ENCODE peak calls at places on chromosomes 3 and 15, in nine cellular contexts. One of them, this sample, is unnamed.

GRCh38 chr3:50588759-50589433 is 19.6 kb downstream of the HEMK1 start:
- DNase-seq in fibroblast of lung: peak; percentile 27
- DNase-seq in astrocyte of the cerebellum: no peak
- DNase-seq in HCT116: no peak
- DNase-seq in GM06990: no peak
- DNase-seq in GM12865: no peak
- DNase-seq in astrocyte: no peak
- DNase-seq in upper lobe of right lung: no peak
- DNase-seq in AG04450: no peak
- DNase-seq in this sample: peak; percentile 60

GRCh38 chr3:14452676-14453367 is 50.4 kb downstream of the SLC6A6 start:
- DNase-seq in fibroblast of lung: peak; percentile 99
- DNase-seq in astrocyte of the cerebellum: peak; percentile 99
- DNase-seq in HCT116: peak; percentile 73
- DNase-seq in GM06990: no peak
- DNase-seq in GM12865: no peak
- DNase-seq in astrocyte: peak; percentile 98
- DNase-seq in upper lobe of right lung: no peak
- DNase-seq in AG04450: peak; percentile 96
- DNase-seq in this sample: peak; percentile 98

GRCh38 chr15:89673162-89673506 is 6.0 kb downstream of the PLIN1 start:
- DNase-seq in fibroblast of lung: no peak
- DNase-seq in astrocyte of the cerebellum: no peak
- DNase-seq in HCT116: peak; percentile 12
- DNase-seq in GM06990: no peak
- DNase-seq in GM12865: peak; percentile 50
- DNase-seq in astrocyte: no peak
- DNase-seq in upper lobe of right lung: no peak
- DNase-seq in AG04450: no peak
- DNase-seq in this sample: no peak

GRCh38 chr3:188528390-188528789 is 374.4 kb downstream of the LPP start:
- DNase-seq in fibroblast of lung: peak; percentile 50
- DNase-seq in astrocyte of the cerebellum: no peak
- DNase-seq in HCT116: no peak
- DNase-seq in GM06990: no peak
- DNase-seq in GM12865: no peak
- DNase-seq in astrocyte: no peak
- DNase-seq in upper lobe of right lung: no peak
- DNase-seq in AG04450: no peak
- DNase-seq in this sample: peak; percentile 22

GRCh38 chr3:170689218-170689874 is 103.5 kb upstream of the SLC7A14 start:
- DNase-seq in fibroblast of lung: peak; percentile 75
- DNase-seq in astrocyte of the cerebellum: peak; percentile 71
- DNase-seq in HCT116: peak; percentile 16
- DNase-seq in GM06990: no peak
- DNase-seq in GM12865: no peak
- DNase-seq in astrocyte: peak; percentile 91
- DNase-seq in upper lobe of right lung: peak; percentile 67
- DNase-seq in AG04450: peak; percentile 68
- DNase-seq in this sample: peak; percentile 75

GRCh38 chr15:72176743-72177142 is 20.8 kb downstream of the GRAMD2A start:
- DNase-seq in fibroblast of lung: no peak
- DNase-seq in astrocyte of the cerebellum: no peak
- DNase-seq in HCT116: no peak
- DNase-seq in GM06990: no peak
- DNase-seq in GM12865: no peak
- DNase-seq in astrocyte: no peak
- DNase-seq in upper lobe of right lung: no peak
- DNase-seq in AG04450: no peak
- DNase-seq in this sample: no peak

GRCh38 chr3:116939550-116939949 is 230.0 kb downstream of the TUSC7 start:
- DNase-seq in fibroblast of lung: no peak
- DNase-seq in astrocyte of the cerebellum: no peak
- DNase-seq in HCT116: no peak
- DNase-seq in GM06990: no peak
- DNase-seq in GM12865: no peak
- DNase-seq in astrocyte: no peak
- DNase-seq in upper lobe of right lung: no peak
- DNase-seq in AG04450: no peak
- DNase-seq in this sample: no peak

GRCh38 chr3:132593950-132594328 is 3.1 kb upstream of the ACKR4 start:
- DNase-seq in fibroblast of lung: peak; percentile 58
- DNase-seq in astrocyte of the cerebellum: peak; percentile 22
- DNase-seq in HCT116: no peak
- DNase-seq in GM06990: no peak
- DNase-seq in GM12865: no peak
- DNase-seq in astrocyte: peak; percentile 81
- DNase-seq in upper lobe of right lung: no peak
- DNase-seq in AG04450: peak; percentile 42
- DNase-seq in this sample: peak; percentile 79

GRCh38 chr3:79937567-79937966 is 169.8 kb upstream of the ROBO1 start:
- DNase-seq in fibroblast of lung: no peak
- DNase-seq in astrocyte of the cerebellum: no peak
- DNase-seq in HCT116: no peak
- DNase-seq in GM06990: no peak
- DNase-seq in GM12865: no peak
- DNase-seq in astrocyte: peak; percentile 61
- DNase-seq in upper lobe of right lung: no peak
- DNase-seq in AG04450: no peak
- DNase-seq in this sample: no peak

GRCh38 chr15:100703671-100704070 is 101.3 kb downstream of the ASB7 start:
- DNase-seq in fibroblast of lung: no peak
- DNase-seq in astrocyte of the cerebellum: no peak
- DNase-seq in HCT116: no peak
- DNase-seq in GM06990: no peak
- DNase-seq in GM12865: no peak
- DNase-seq in astrocyte: no peak
- DNase-seq in upper lobe of right lung: peak; percentile 32
- DNase-seq in AG04450: no peak
- DNase-seq in this sample: no peak

GRCh38 chr3:127796045-127796720 is 26.1 kb downstream of the MGLL start:
- DNase-seq in fibroblast of lung: no peak
- DNase-seq in astrocyte of the cerebellum: peak; percentile 28
- DNase-seq in HCT116: no peak
- DNase-seq in GM06990: no peak
- DNase-seq in GM12865: no peak
- DNase-seq in astrocyte: no peak
- DNase-seq in upper lobe of right lung: no peak
- DNase-seq in AG04450: no peak
- DNase-seq in this sample: no peak

GRCh38 chr3:48460517-48460902 is 14.0 kb downstream of the ATRIP start:
- DNase-seq in fibroblast of lung: no peak
- DNase-seq in astrocyte of the cerebellum: no peak
- DNase-seq in HCT116: no peak
- DNase-seq in GM06990: no peak
- DNase-seq in GM12865: no peak
- DNase-seq in astrocyte: no peak
- DNase-seq in upper lobe of right lung: no peak
- DNase-seq in AG04450: no peak
- DNase-seq in this sample: no peak

GRCh38 chr3:187678869-187679268 is 8.7 kb upstream of the SST start:
- DNase-seq in fibroblast of lung: peak; percentile 51
- DNase-seq in astrocyte of the cerebellum: no peak
- DNase-seq in HCT116: peak; percentile 42
- DNase-seq in GM06990: no peak
- DNase-seq in GM12865: peak; percentile 51
- DNase-seq in astrocyte: peak; percentile 25
- DNase-seq in upper lobe of right lung: no peak
- DNase-seq in AG04450: peak; percentile 23
- DNase-seq in this sample: peak; percentile 74

GRCh38 chr3:194988495-194989165 is 282.3 kb downstream of the XXYLT1 start:
- DNase-seq in fibroblast of lung: no peak
- DNase-seq in astrocyte of the cerebellum: no peak
- DNase-seq in HCT116: no peak
- DNase-seq in GM06990: no peak
- DNase-seq in GM12865: no peak
- DNase-seq in astrocyte: peak; percentile 19
- DNase-seq in upper lobe of right lung: no peak
- DNase-seq in AG04450: no peak
- DNase-seq in this sample: no peak

GRCh38 chr15:79539426-79539825 is 107.3 kb downstream of the MINAR1 start:
- DNase-seq in fibroblast of lung: no peak
- DNase-seq in astrocyte of the cerebellum: no peak
- DNase-seq in HCT116: no peak
- DNase-seq in GM06990: no peak
- DNase-seq in GM12865: no peak
- DNase-seq in astrocyte: no peak
- DNase-seq in upper lobe of right lung: no peak
- DNase-seq in AG04450: no peak
- DNase-seq in this sample: peak; percentile 26

GRCh38 chr3:185175370-185175987 is 22.6 kb upstream of the C3orf70 start:
- DNase-seq in fibroblast of lung: peak; percentile 30
- DNase-seq in astrocyte of the cerebellum: no peak
- DNase-seq in HCT116: no peak
- DNase-seq in GM06990: peak; percentile 73
- DNase-seq in GM12865: peak; percentile 60
- DNase-seq in astrocyte: no peak
- DNase-seq in upper lobe of right lung: no peak
- DNase-seq in AG04450: no peak
- DNase-seq in this sample: no peak

GRCh38 chr15:33215941-33216872 is 21.7 kb upstream of the FMN1 start:
- DNase-seq in fibroblast of lung: peak; percentile 37
- DNase-seq in astrocyte of the cerebellum: no peak
- DNase-seq in HCT116: no peak
- DNase-seq in GM06990: no peak
- DNase-seq in GM12865: peak; percentile 34
- DNase-seq in astrocyte: no peak
- DNase-seq in upper lobe of right lung: no peak
- DNase-seq in AG04450: no peak
- DNase-seq in this sample: peak; percentile 41

GRCh38 chr15:65824031-65824743 is 32.1 kb upstream of the DENND4A start:
- DNase-seq in fibroblast of lung: peak; percentile 73
- DNase-seq in astrocyte of the cerebellum: peak; percentile 51
- DNase-seq in HCT116: peak; percentile 58
- DNase-seq in GM06990: no peak
- DNase-seq in GM12865: peak; percentile 77
- DNase-seq in astrocyte: peak; percentile 33
- DNase-seq in upper lobe of right lung: no peak
- DNase-seq in AG04450: no peak
- DNase-seq in this sample: peak; percentile 71

GRCh38 chr15:62164500-62165028 is 521 bp downstream of the C2CD4B start:
- DNase-seq in fibroblast of lung: no peak
- DNase-seq in astrocyte of the cerebellum: no peak
- DNase-seq in HCT116: no peak
- DNase-seq in GM06990: peak; percentile 2
- DNase-seq in GM12865: peak; percentile 1
- DNase-seq in astrocyte: no peak
- DNase-seq in upper lobe of right lung: peak; percentile 62
- DNase-seq in AG04450: no peak
- DNase-seq in this sample: no peak
- TF ChIP-seq CTCF in fibroblast of lung: no peak
- TF ChIP-seq CTCF in astrocyte of the cerebellum: no peak
- TF ChIP-seq CTCF in HCT116: no peak
- TF ChIP-seq CTCF in GM06990: no peak
- TF ChIP-seq CTCF in GM12865: no peak
- TF ChIP-seq CTCF in astrocyte: no peak
- TF ChIP-seq CTCF in upper lobe of right lung: no peak
- TF ChIP-seq CTCF in AG04450: no peak
- TF ChIP-seq CTCF in this sample: no peak

DNA sequence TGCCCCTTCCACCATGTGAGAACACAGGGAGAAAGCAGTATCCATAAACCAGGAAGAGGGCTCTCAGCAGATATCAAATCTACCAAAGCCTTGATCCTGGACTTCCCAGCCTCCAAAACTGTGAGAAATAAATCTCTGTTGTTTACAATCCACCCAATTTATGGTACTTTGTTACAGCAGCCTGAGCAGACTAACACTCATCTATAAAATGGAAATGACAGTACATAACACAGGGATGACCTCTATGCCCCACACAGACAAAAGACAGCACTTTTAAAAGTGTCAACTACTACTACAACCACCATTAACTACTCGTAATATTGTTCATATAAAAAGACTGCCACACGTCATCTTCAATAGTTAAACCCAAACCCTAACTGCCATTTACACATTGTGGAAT is 5.7 kb downstream of the RYK start:
- DNase-seq in fibroblast of lung: no peak
- DNase-seq in astrocyte of the cerebellum: no peak
- DNase-seq in HCT116: no peak
- DNase-seq in GM06990: no peak
- DNase-seq in GM12865: no peak
- DNase-seq in astrocyte: no peak
- DNase-seq in upper lobe of right lung: no peak
- DNase-seq in AG04450: no peak
- DNase-seq in this sample: no peak
- H3K4me3 ChIP-seq in fibroblast of lung: no peak overlapping the region
- H3K4me3 ChIP-seq in astrocyte of the cerebellum: no peak overlapping the region
- H3K4me3 ChIP-seq in HCT116: no peak overlapping the region
- H3K4me3 ChIP-seq in GM06990: no peak overlapping the region
- H3K4me3 ChIP-seq in GM12865: no peak overlapping the region
- H3K4me3 ChIP-seq in astrocyte: no peak overlapping the region
- H3K4me3 ChIP-seq in upper lobe of right lung: no peak overlapping the region
- H3K4me3 ChIP-seq in AG04450: no peak overlapping the region
- H3K4me3 ChIP-seq in this sample: no peak overlapping the region

DNA sequence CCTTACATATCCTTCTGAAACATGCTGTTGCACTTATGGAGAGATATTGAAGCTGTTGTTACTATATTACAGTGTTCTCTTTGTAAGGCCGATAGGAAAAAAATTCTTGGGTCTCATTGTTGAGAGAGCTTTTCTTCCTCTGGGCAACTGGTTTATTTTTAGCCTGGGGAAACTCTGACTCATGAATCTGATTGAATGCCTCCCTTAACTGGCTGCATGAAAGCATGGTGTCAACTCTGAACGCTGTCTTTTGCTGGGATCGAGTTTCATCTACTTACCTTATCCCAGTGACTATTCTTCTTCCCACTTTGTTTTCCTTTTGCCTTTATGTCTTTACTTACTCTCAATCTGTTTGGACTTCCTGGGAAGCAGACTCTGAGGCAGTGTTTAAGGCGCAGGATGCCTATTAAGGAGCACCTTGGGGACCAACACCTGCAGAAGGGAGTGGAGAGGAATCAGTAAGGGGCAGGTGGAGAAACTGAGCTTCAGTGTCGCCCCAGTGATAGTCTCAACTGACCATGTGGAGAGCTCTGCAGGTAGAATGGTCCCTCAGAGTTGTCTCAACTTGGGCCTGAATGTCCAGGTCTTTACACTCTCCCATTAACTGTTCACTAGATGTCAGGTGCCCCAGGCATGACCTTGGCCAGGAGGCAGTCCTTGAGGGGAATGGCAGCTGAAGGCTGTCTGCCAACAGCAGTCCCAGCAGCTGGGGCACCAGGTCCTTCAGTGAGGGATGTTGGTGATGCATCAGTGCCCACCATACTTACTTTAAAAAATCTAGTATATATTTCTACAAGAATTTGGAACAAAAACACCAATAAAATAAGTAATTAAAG is 88.9 kb upstream of the CCNL1 start:
- DNase-seq in fibroblast of lung: peak; percentile 89
- DNase-seq in astrocyte of the cerebellum: peak; percentile 79
- DNase-seq in HCT116: peak; percentile 71
- DNase-seq in GM06990: no peak
- DNase-seq in GM12865: no peak
- DNase-seq in astrocyte: peak; percentile 93
- DNase-seq in upper lobe of right lung: no peak
- DNase-seq in AG04450: peak; percentile 65
- DNase-seq in this sample: peak; percentile 87
- TF ChIP-seq CTCF in fibroblast of lung: no peak
- TF ChIP-seq CTCF in astrocyte of the cerebellum: no peak
- TF ChIP-seq CTCF in HCT116: no peak
- TF ChIP-seq CTCF in GM06990: no peak
- TF ChIP-seq CTCF in GM12865: no peak
- TF ChIP-seq CTCF in astrocyte: no peak
- TF ChIP-seq CTCF in upper lobe of right lung: no peak
- TF ChIP-seq CTCF in AG04450: no peak
- TF ChIP-seq CTCF in this sample: no peak

GRCh38 chr3:89114841-89115223 is 7.4 kb downstream of the EPHA3 start:
- DNase-seq in fibroblast of lung: no peak
- DNase-seq in astrocyte of the cerebellum: no peak
- DNase-seq in HCT116: no peak
- DNase-seq in GM06990: no peak
- DNase-seq in GM12865: no peak
- DNase-seq in astrocyte: no peak
- DNase-seq in upper lobe of right lung: no peak
- DNase-seq in AG04450: no peak
- DNase-seq in this sample: no peak
- H3K4me3 ChIP-seq in fibroblast of lung: peak overlapping the region; percentile 62
- H3K4me3 ChIP-seq in astrocyte of the cerebellum: peak overlapping the region; percentile 58
- H3K4me3 ChIP-seq in HCT116: no peak overlapping the region
- H3K4me3 ChIP-seq in GM06990: no peak overlapping the region
- H3K4me3 ChIP-seq in GM12865: no peak overlapping the region
- H3K4me3 ChIP-seq in astrocyte: peak overlapping the region; percentile 72
- H3K4me3 ChIP-seq in upper lobe of right lung: peak overlapping the region; percentile 43
- H3K4me3 ChIP-seq in AG04450: no peak overlapping the region
- H3K4me3 ChIP-seq in this sample: no peak overlapping the region